ENCODE peak calls at places on chromosomes 6 and 20, in five cellular contexts. H is MM.1S, L is epithelial cell of esophagus, K is neural progenitor cell, V is PC-9. F is an unnamed sample.

GRCh38 chr20:49987015-49987867 is 4.5 kb downstream of the SNAI1 start:
- DNase-seq in K (peak), V (no peak), L (no peak), H (no peak), F (peak)

GRCh38 chr6:157779705-157780604 is 43.1 kb upstream of the SNX9 start:
- DNase-seq in H (no peak), V (no peak), L (peak), K (no peak), F (no peak)

GRCh38 chr6:105087571-105088211 is 92.1 kb downstream of the POPDC3 start:
- DNase-seq in V (peak), K (peak), L (peak), H (peak), F (peak)

GRCh38 chr6:85416766-85417165 is 33.1 kb upstream of the NT5E start:
- DNase-seq in H (no peak), K (no peak), L (no peak), V (no peak), F (no peak)

GRCh38 chr20:49674383-49675352 is 39.0 kb downstream of the B4GALT5 start:
- DNase-seq in V (peak), K (no peak), H (no peak), L (peak), F (no peak)

GRCh38 chr6:121780325-121781313 is 345.2 kb downstream of the GJA1 start:
- DNase-seq in L (peak), K (no peak), V (no peak), H (no peak), F (peak)

GRCh38 chr6:161630674-161631073 is 356.8 kb upstream of the AGPAT4 start:
- DNase-seq in H (no peak), V (no peak), K (no peak), L (no peak), F (no peak)

GRCh38 chr6:125791151-125791819 is 525 bp downstream of the NCOA7 start:
- DNase-seq in V (peak), L (peak), H (peak), K (peak), F (peak)

GRCh38 chr20:40744494-40745175 is 55.6 kb upstream of the MAFB start:
- DNase-seq in V (no peak), K (no peak), H (no peak), L (no peak), F (no peak)

GRCh38 chr6:118667988-118668387 is 16.6 kb upstream of the CEP85L start:
- DNase-seq in L (no peak), K (no peak), V (no peak), H (no peak), F (peak)

GRCh38 chr6:11538049-11538798 is 675 bp downstream of the TMEM170B start:
- DNase-seq in K (peak), L (no peak), V (peak), H (no peak), F (peak)

GRCh38 chr6:12886961-12887775 is 170.6 kb downstream of the PHACTR1 start:
- DNase-seq in L (no peak), H (no peak), K (peak), V (no peak), F (no peak)

GRCh38 chr20:45890077-45890996 is 671 bp downstream of the NEURL2 start:
- DNase-seq in V (no peak), H (no peak), K (peak), L (peak), F (peak)

GRCh38 chr6:68226460-68226859 is 408.6 kb upstream of the ADGRB3 start:
- DNase-seq in H (no peak), V (no peak), L (peak), K (peak), F (peak)

GRCh38 chr20:64246616-64247311 is 8.8 kb upstream of the PCMTD2 start:
- DNase-seq in H (no peak), K (no peak), V (no peak), L (no peak), F (no peak)

GRCh38 chr6:31585531-31585930 is 546 bp upstream of the LST1 start:
- DNase-seq in K (peak), L (no peak), V (no peak), H (peak), F (no peak)

GRCh38 chr20:3121271-3121911 is 36.9 kb upstream of the AVP start:
- DNase-seq in H (no peak), V (no peak), L (no peak), K (no peak), F (no peak)

GRCh38 chr6:157673596-157673995 is 149.4 kb upstream of the SNX9 start:
- DNase-seq in L (no peak), H (no peak), K (no peak), V (no peak), F (no peak)

GRCh38 chr6:31958412-31958740 is 395 bp downstream of the NELFE start:
- DNase-seq in H (no peak), K (no peak), V (no peak), L (no peak), F (no peak)

GRCh38 chr6:144912474-144912873 is 627.3 kb downstream of the UTRN start:
- DNase-seq in K (no peak), H (no peak), V (no peak), L (peak), F (peak)

GRCh38 chr20:4100679-4101078 is 85.3 kb upstream of the RNF24 start:
- DNase-seq in K (no peak), H (no peak), V (no peak), L (peak), F (no peak)

GRCh38 chr6:168713013-168713412 is 272.0 kb downstream of the SMOC2 start:
- DNase-seq in K (no peak), L (no peak), V (no peak), H (no peak), F (no peak)

GRCh38 chr6:14950103-14950969 is 295.5 kb upstream of the JARID2 start:
- DNase-seq in V (no peak), H (no peak), K (no peak), L (no peak), F (no peak)

GRCh38 chr6:16369989-16370388 is 131.6 kb downstream of the GMPR start:
- DNase-seq in K (no peak), H (no peak), L (no peak), V (no peak), F (no peak)

GRCh38 chr20:62642666-62643520 is 590 bp downstream of the SLCO4A1 start:
- DNase-seq in V (peak), H (peak), K (peak), L (peak), F (peak)

GRCh38 chr6:57276946-57277345 is 40.5 kb upstream of the PRIM2 start:
- DNase-seq in H (no peak), K (no peak), V (no peak), L (no peak), F (no peak)

GRCh38 chr20:47502271-47502730 is 614 bp downstream of the NCOA3 start:
- DNase-seq in K (peak), L (no peak), H (peak), V (peak), F (peak)

GRCh38 chr6:9101920-9102319 is 666.6 kb upstream of the SLC35B3 start:
- DNase-seq in H (no peak), K (no peak), L (no peak), V (no peak), F (no peak)

GRCh38 chr6:41469951-41470340 is 76.2 kb upstream of the FOXP4 start:
- DNase-seq in L (peak), K (peak), V (peak), H (no peak), F (peak)

GRCh38 chr20:35120012-35120701 is 27.0 kb downstream of the EDEM2 start:
- DNase-seq in K (no peak), V (no peak), H (no peak), L (no peak), F (peak)

GRCh38 chr6:131652472-131652871 is 15.4 kb downstream of the ENPP3 start:
- DNase-seq in H (no peak), K (no peak), V (no peak), L (peak), F (peak)

GRCh38 chr6:106964099-106964498 is 10.4 kb downstream of the CD24 start:
- DNase-seq in V (no peak), H (no peak), K (no peak), L (no peak), F (no peak)

GRCh38 chr6:122953766-122954165 is 42.3 kb upstream of the CLVS2 start:
- DNase-seq in V (no peak), L (no peak), H (no peak), K (no peak), F (no peak)

GRCh38 chr6:122962196-122962595 is 33.8 kb upstream of the CLVS2 start:
- DNase-seq in L (no peak), H (no peak), V (no peak), K (no peak), F (no peak)

GRCh38 chr6:122956376-122956775 is 39.7 kb upstream of the CLVS2 start:
- DNase-seq in H (no peak), V (no peak), K (no peak), L (no peak), F (no peak)
- TF ChIP-seq CTCF in H (no peak), V (no peak), K (no peak), L (no peak), F (no peak)

GRCh38 chr6:111628117-111628866 is 22.6 kb upstream of the TRAF3IP2 start:
- DNase-seq in H (no peak), L (no peak), V (no peak), K (no peak), F (peak)
- H3K4me3 ChIP-seq in H (no peak), L (no peak), V (no peak), K (no peak), F (no peak)

GRCh38 chr20:31738729-31739549 is at the start of gene TPX2:
- DNase-seq in V (peak), K (peak), L (peak), H (peak), F (peak)
- TF ChIP-seq CTCF in V (no peak), K (peak), L (peak), H (peak), F (peak)

GRCh38 chr20:31966991-31967655 is 828 bp upstream of the XKR7 start:
- DNase-seq in K (no peak), H (no peak), V (no peak), L (no peak), F (no peak)

GRCh38 chr20:31962741-31963140 is 5.2 kb upstream of the XKR7 start:
- DNase-seq in V (no peak), K (no peak), H (no peak), L (no peak), F (no peak)

GRCh38 chr20:31972481-31973386 is 4.8 kb downstream of the XKR7 start:
- DNase-seq in V (no peak), H (no peak), L (no peak), K (peak), F (peak)

GRCh38 chr20:31967830-31968249 is at the start of gene XKR7:
- DNase-seq in L (no peak), V (no peak), K (peak), H (no peak), F (no peak)

DNA sequence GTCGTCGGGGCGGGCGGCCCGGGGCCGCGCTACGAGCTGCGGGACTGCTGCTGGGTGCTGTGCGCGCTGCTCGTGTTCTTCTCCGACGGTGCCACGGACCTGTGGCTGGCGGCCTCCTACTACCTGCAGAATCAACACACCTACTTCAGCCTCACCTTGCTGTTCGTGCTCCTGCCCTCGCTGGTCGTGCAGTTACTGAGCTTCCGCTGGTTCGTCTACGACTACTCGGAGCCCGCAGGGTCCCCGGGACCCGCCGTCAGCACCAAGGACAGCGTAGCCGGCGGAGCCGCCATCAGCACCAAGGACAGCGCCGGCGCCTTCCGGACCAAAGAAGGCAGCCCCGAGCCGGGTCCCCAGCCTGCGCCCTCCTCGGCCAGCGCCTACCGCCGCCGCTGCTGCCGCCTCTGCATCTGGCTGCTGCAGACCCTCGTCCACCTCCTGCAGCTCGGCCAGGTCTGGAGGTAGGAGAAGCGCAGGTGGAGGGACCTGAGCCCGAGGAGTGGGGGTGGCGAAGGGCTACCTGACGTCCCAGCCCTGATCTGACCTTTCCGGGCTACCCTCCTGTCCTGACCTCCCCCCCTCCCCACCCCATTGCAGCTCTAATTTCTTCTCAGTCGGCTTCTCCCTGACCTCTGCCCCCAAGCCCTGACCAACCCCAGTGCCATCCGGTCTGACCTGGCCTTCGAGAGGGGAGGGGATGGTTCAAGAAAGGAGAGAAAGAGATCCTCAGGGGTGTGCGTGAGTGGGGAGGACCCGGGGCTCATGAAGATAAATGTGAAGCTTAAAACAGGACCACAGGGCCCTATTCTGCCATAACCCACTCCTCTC is 562 bp downstream of the XKR7 start:
- DNase-seq in V (peak), H (peak), K (peak), L (peak), F (peak)
- H3K4me3 ChIP-seq in V (no peak), H (no peak), K (peak), L (no peak), F (peak)

GRCh38 chr6:90288404-90288803 is 8.2 kb downstream of the BACH2 start:
- DNase-seq in V (no peak), H (no peak), K (peak), L (no peak), F (peak)

GRCh38 chr6:90285611-90286381 is 10.8 kb downstream of the BACH2 start:
- DNase-seq in K (peak), V (peak), H (peak), L (peak), F (peak)

GRCh38 chr6:90284236-90284744 is 12.4 kb downstream of the BACH2 start:
- DNase-seq in H (peak), V (peak), L (peak), K (peak), F (peak)

GRCh38 chr6:90284745-90285481 is 11.7 kb downstream of the BACH2 start:
- DNase-seq in L (peak), K (no peak), V (no peak), H (peak), F (peak)

GRCh38 chr6:90286884-90287488 is 9.7 kb downstream of the BACH2 start:
- DNase-seq in K (peak), L (peak), V (peak), H (peak), F (peak)
- TF ChIP-seq CTCF in K (peak), L (peak), V (peak), H (peak), F (peak)

GRCh38 chr6:89250239-89250638 is 33.1 kb upstream of the GABRR1 start:
- DNase-seq in L (no peak), K (no peak), H (no peak), V (no peak), F (no peak)
- H3K4me3 ChIP-seq in L (no peak), K (no peak), H (no peak), V (no peak), F (no peak)

GRCh38 chr6:4953440-4953839 is 50.4 kb downstream of the RPP40 start:
- DNase-seq in V (no peak), L (no peak), H (no peak), K (no peak), F (no peak)

GRCh38 chr6:4948781-4949450 is 54.9 kb downstream of the RPP40 start:
- DNase-seq in H (no peak), K (no peak), L (peak), V (no peak), F (no peak)

GRCh38 chr6:4947716-4948115 is 56.1 kb downstream of the RPP40 start:
- DNase-seq in V (no peak), K (no peak), L (no peak), H (no peak), F (no peak)

GRCh38 chr6:4950849-4951533 is 52.8 kb downstream of the RPP40 start:
- DNase-seq in H (no peak), L (peak), V (no peak), K (no peak), F (no peak)

GRCh38 chr6:4950076-4950475 is 53.8 kb downstream of the RPP40 start:
- DNase-seq in V (no peak), L (no peak), H (no peak), K (no peak), F (no peak)
- TF ChIP-seq CTCF in V (no peak), L (no peak), H (no peak), K (no peak), F (no peak)

DNA sequence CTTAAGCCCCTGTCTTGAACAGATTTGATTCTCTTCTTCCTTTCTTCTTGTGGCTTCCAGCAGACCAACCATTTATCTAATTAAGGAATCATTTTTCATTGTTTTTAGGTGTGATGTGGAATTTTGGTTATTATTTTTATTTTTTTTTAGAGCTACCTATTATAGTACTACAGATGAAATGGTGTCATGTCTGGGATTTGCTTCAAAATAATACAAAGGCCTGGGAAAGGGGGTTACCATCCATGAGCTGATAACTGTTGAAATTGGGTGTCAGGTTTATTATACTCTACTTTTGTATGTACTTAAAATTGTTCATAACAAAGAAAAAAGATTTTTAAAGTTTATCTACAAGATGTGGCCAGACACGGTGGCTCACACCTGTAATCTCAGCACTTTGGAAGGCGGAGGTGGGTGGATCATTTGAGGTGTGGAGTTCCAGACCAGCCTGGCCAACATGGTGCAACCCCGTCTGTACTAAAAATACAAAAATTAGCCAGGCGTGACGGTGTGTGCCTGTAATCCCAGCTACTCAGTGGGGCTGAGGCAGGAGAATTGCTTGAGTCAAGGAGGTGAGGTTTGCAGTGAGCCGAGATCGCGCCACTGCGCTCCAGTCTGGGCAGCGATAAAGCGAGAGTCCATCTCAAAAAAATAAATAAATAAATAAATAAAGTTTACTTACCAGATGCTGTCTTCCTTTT is 561 bp downstream of the IL22RA2 start:
- DNase-seq in L (no peak), V (no peak), H (no peak), K (no peak), F (no peak)
- H3K4me3 ChIP-seq in L (no peak), V (no peak), H (no peak), K (no peak), F (no peak)

DNA sequence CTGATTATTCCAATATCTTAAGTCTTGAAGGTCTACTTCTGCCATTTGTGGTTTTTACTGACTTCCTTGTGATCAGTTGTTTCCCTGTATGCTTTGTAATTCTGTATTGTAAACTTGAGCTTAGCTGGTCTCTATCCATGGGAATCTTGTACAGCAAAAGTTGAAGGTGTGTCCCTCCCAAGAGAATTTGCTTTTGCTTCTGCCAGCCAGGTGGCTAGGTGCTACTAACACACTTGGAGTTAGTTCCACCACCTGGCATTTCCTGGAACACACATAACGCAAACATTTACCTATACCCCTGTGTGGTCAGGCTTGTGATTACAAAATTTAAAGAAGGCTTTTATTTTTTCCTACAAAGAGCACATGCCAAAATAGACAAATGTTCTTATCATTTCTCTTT is 141.2 kb downstream of the GRM4 start:
- DNase-seq in L (no peak), H (no peak), K (no peak), V (no peak), F (no peak)
- TF ChIP-seq CTCF in L (no peak), H (no peak), K (no peak), V (no peak), F (no peak)